ENCODE peak calls at places on chromosome 22, in four cellular contexts. T is HCT116, Y is HepG2, I is K562. M is an unnamed sample.

GRCh38 chr22:19643448-19644313 is 70.6 kb upstream of the SEPTIN5 start:
- DNase-seq in T (no peak), Y (no peak), I (peak; percentile 91), M (no peak)

GRCh38 chr22:37064553-37064952 is 13.0 kb downstream of the KCTD17 start:
- DNase-seq in T (no peak), Y (no peak), I (no peak), M (no peak)

GRCh38 chr22:27754888-27755480 is 46.6 kb downstream of the MN1 start:
- DNase-seq in T (no peak), Y (no peak), I (no peak), M (no peak)

GRCh38 chr22:26770624-26771023 is 113.2 kb downstream of the MIAT start:
- DNase-seq in T (no peak), Y (no peak), I (no peak), M (no peak)

GRCh38 chr22:36301384-36301828 is 48.5 kb downstream of the APOL1 start:
- DNase-seq in T (peak; percentile 29), Y (peak; percentile 48), I (peak; percentile 71), M (no peak)

GRCh38 chr22:39908737-39909136 is 7.9 kb downstream of the GRAP2 start:
- DNase-seq in T (no peak), Y (no peak), I (peak; percentile 22), M (no peak)

GRCh38 chr22:29270475-29271271 is 2.6 kb downstream of the EWSR1 start:
- DNase-seq in T (no peak), Y (peak; percentile 69), I (no peak), M (peak; percentile 12)

GRCh38 chr22:25366408-25366807 is 147.0 kb downstream of the CRYBB2 start:
- DNase-seq in T (no peak), Y (no peak), I (no peak), M (no peak)

GRCh38 chr22:23858484-23858815 is 775 bp downstream of the SLC2A11 start:
- DNase-seq in T (no peak), Y (no peak), I (no peak), M (no peak)

GRCh38 chr22:23857606-23858483 is at the start of gene SLC2A11:
- DNase-seq in T (peak; percentile 92), Y (peak; percentile 96), I (peak; percentile 90), M (peak; percentile 82)

GRCh38 chr22:23859201-23859600 is 1.5 kb downstream of the SLC2A11 start:
- DNase-seq in T (no peak), Y (no peak), I (no peak), M (no peak)

GRCh38 chr22:23862103-23862502 is 4.4 kb downstream of the SLC2A11 start:
- DNase-seq in T (peak; percentile 32), Y (no peak), I (no peak), M (no peak)

DNA sequence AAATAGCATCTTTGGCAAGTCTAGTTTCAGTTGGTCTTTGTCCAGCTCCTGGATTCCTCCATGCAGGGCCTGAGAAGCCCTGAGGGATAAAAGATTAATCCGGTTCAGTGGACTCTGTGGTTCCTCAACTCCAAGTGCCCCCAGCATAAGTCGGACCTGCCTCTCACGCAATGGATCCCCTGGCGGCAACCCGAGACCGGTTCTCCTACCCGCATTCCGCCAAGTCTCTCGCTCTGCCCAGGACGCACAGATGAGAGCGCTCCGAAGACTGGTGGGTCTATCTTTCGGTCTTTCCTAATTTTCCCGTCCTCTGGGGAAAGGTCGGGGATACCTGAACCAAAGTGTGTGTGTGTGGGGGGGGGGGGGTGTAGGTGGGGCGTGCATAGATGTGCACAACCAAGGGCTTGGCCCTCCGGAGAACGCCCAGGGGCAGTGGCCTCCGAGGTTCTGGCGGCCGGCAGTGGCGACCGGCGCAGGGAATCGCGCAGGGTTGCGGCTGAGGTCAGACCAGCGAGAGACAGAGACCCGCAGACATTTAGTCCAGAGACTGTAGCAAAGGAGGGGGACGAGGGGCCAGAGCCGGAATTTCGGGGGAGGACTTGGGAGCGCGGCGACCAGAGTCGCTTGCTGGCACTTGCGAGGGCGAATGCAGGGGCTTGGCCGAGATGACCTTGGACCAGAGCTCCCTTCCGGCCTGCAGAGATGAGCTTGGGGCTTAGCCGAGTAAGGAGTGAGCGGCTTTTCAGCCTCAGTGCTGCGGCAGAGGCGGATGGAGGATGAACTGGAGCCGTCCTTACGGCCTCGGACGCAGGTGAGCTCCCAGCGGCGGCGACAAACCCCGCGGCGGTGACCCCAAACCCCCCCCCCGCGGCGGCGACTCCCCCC is 712 bp upstream of the SLC2A11 start:
- DNase-seq in T (no peak), Y (peak; percentile 54), I (no peak), M (no peak)
- TF ChIP-seq TCF7L2 in T (no peak), Y (no peak), I (no peak), M (no peak)

GRCh38 chr22:44773082-44773481 is 20.7 kb downstream of the ARHGAP8 start:
- DNase-seq in T (no peak), Y (no peak), I (no peak), M (no peak)

GRCh38 chr22:44780876-44781275 is 28.5 kb downstream of the ARHGAP8 start:
- DNase-seq in T (no peak), Y (no peak), I (no peak), M (no peak)

GRCh38 chr22:44775862-44776261 is 23.5 kb downstream of the ARHGAP8 start:
- DNase-seq in T (no peak), Y (no peak), I (no peak), M (no peak)

GRCh38 chr22:44777364-44777756 is 25.0 kb downstream of the ARHGAP8 start:
- DNase-seq in T (no peak), Y (no peak), I (no peak), M (no peak)

GRCh38 chr22:44776535-44777363 is 24.4 kb downstream of the ARHGAP8 start:
- DNase-seq in T (no peak), Y (no peak), I (no peak), M (no peak)
- TF ChIP-seq CTCF in T (no peak), Y (no peak), I (no peak), M (no peak)

GRCh38 chr22:45740236-45740635 is 68.6 kb downstream of the ATXN10 start:
- DNase-seq in T (no peak), Y (no peak), I (no peak), M (no peak)
- TF ChIP-seq TCF7L2 in T (no peak), Y (no peak), I (no peak), M (no peak)

GRCh38 chr22:42073568-42074152 is 388 bp upstream of the PHETA2 start:
- DNase-seq in T (no peak), Y (no peak), I (no peak), M (no peak)

GRCh38 chr22:42074846-42075245 is 798 bp downstream of the PHETA2 start:
- DNase-seq in T (no peak), Y (no peak), I (no peak), M (no peak)

GRCh38 chr22:42072606-42073330 is 1.3 kb upstream of the PHETA2 start:
- DNase-seq in T (no peak), Y (no peak), I (no peak), M (no peak)

GRCh38 chr22:42075277-42075676 is 1.2 kb downstream of the PHETA2 start:
- DNase-seq in T (no peak), Y (no peak), I (no peak), M (no peak)

DNA sequence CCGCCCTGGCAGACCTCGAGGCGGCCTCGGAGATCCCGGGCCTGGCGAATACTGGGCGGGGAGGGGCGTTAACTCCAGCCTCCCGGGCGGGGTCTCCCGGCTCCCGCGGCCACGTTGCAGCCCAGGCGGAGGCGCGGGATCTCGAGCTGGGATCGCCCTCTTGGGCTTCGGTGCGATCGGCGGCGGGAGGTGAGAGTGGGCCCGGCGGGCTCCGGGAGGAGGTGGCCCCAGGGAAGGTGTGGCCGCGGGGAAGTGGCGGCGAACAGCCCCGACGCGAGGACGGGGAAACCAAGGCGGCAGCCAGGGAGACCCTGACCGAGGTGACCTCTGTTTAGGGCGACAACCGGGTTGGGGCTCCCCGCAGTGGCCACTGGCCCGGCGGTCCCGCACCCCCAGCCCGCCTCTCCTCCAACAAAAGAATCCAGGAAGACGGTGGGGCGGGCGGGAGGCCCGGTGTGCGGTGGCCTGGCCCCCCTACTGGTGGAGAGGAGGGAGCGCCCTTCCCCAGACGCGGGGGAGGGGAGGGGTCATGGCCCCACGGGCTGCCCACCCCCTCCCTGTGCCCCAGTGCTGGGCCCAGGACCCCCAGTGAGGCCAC is at the start of gene PHETA2:
- DNase-seq in T (no peak), Y (no peak), I (no peak), M (no peak)
- TF ChIP-seq CTCF in T (no peak), Y (no peak), I (no peak), M (no peak)

DNA sequence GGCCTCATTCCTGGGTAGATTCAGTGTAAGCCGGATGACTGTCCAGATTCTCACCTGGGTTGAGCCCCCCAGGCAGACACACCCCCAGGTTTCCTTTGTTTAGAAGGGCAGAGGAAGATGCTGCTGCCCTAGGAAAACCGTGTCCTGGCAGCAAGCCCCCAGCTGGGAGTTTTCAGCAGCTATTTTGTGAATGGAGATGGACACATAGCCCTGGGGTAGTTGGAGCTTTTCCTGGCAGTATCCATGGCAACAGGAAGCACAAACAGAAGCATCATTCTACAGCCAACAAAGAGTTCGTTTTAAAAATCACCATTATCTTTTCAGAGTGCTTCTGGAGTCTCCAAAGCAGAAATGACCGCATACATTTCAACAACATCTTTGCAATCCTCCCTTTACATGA is 245.5 kb downstream of the BRD1 start:
- DNase-seq in T (no peak), Y (no peak), I (no peak), M (no peak)
- TF ChIP-seq TCF7L2 in T (no peak), Y (no peak), I (no peak), M (no peak)

GRCh38 chr22:30635273-30636225 is at the start of gene SLC35E4:
- DNase-seq in T (peak; percentile 60), Y (peak; percentile 13), I (peak; percentile 94), M (no peak)
- TF ChIP-seq CTCF in T (no peak), Y (peak; percentile 26), I (no peak), M (no peak)

GRCh38 chr22:44689915-44690524 is 12.0 kb upstream of the PRR5 start:
- DNase-seq in T (no peak), Y (no peak), I (no peak), M (no peak)

GRCh38 chr22:44685384-44686056 is 16.5 kb upstream of the PRR5 start:
- DNase-seq in T (peak; percentile 35), Y (no peak), I (peak; percentile 58), M (no peak)

GRCh38 chr22:44684506-44685383 is 17.3 kb upstream of the PRR5 start:
- DNase-seq in T (peak; percentile 83), Y (peak; percentile 92), I (peak; percentile 80), M (peak; percentile 77)

GRCh38 chr22:44689173-44689572 is 12.8 kb upstream of the PRR5 start:
- DNase-seq in T (peak; percentile 51), Y (no peak), I (peak; percentile 36), M (no peak)

DNA sequence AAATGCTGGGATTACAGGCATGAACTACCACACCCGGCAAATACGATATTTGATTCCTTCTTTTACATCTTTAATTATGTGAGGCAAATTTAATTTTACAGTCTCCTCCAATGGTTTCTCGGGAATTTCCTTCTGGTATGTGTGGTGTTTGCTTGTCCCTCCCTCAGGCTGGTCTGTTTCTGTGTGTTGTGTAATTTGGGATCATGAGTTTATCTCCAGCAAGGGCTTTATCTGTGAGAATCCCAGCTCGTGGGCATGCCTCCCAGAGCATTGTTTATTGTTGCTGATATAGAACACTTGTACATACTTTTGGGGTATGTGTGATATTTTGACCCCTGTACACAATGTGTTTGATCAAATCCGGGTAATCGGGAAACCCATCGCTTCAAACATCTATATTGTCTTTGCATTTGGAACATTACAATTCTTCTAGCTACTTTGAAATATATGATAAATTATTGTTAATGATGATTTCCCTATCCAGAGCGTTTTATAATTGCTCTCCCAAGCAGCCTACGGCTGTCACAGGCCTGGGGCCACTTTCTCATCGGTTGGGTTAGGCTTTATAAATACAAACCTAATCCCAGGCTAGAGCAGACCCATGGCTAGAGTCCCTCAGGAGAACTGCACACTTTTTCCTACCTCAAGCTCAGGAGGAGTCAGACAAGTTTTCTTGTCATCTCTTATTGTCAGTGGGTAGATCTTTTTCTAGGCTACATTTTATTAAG is 15.0 kb upstream of the PRR5 start:
- DNase-seq in T (no peak), Y (peak; percentile 52), I (no peak), M (no peak)
- TF ChIP-seq TCF7L2 in T (no peak), Y (no peak), I (no peak), M (no peak)

GRCh38 chr22:21450320-21450831 is 16.8 kb upstream of the TMEM191C start:
- DNase-seq in T (no peak), Y (no peak), I (no peak), M (no peak)
- TF ChIP-seq CTCF in T (no peak), Y (peak; percentile 24), I (peak; percentile 60), M (no peak)

M was measured in Panc1.